ENCODE peak calls at places on chromosomes 11 and 22, in five cellular contexts. P, A, F, E and I are unnamed samples.

GRCh38 chr22:25162561-25162960 is 37.1 kb upstream of the CRYBB3 start:
- DNase-seq in P (no peak), A (no peak), F (no peak), E (no peak), I (no peak)

GRCh38 chr22:36052505-36052941 is 23.9 kb upstream of the RBFOX2 start:
- DNase-seq in P (peak), A (no peak), F (no peak), E (no peak), I (no peak)

GRCh38 chr11:113549611-113550061 is 74.4 kb upstream of the DRD2 start:
- DNase-seq in P (no peak), A (no peak), F (no peak), E (no peak), I (no peak)

GRCh38 chr11:114172871-114173444 is 113.4 kb downstream of the ZBTB16 start:
- DNase-seq in P (no peak), A (no peak), F (no peak), E (no peak), I (no peak)

GRCh38 chr11:100546714-100547113 is 140.4 kb upstream of the ARHGAP42 start:
- DNase-seq in P (peak), A (no peak), F (no peak), E (no peak), I (no peak)

GRCh38 chr11:34633990-34634725 is 13.3 kb downstream of the EHF start:
- DNase-seq in P (no peak), A (no peak), F (no peak), E (no peak), I (no peak)

GRCh38 chr22:39631857-39632256 is 61.3 kb downstream of the CACNA1I start:
- DNase-seq in P (no peak), A (no peak), F (no peak), E (no peak), I (no peak)

GRCh38 chr11:74235121-74235520 is 64.0 kb downstream of the PPME1 start:
- DNase-seq in P (no peak), A (no peak), F (no peak), E (no peak), I (no peak)

GRCh38 chr22:25404556-25404922 is 159.9 kb upstream of the GRK3 start:
- DNase-seq in P (no peak), A (no peak), F (no peak), E (no peak), I (no peak)

GRCh38 chr11:20840341-20840740 is 171.0 kb downstream of the NELL1 start:
- DNase-seq in P (no peak), A (no peak), F (no peak), E (no peak), I (no peak)

GRCh38 chr11:38937709-38938108 is 2339.7 kb upstream of the RAG2 start:
- DNase-seq in P (no peak), A (no peak), F (no peak), E (no peak), I (no peak)

GRCh38 chr11:46657186-46657585 is 39.8 kb downstream of the ATG13 start:
- DNase-seq in P (no peak), A (no peak), F (no peak), E (no peak), I (no peak)

GRCh38 chr22:39204216-39204615 is 40.6 kb downstream of the PDGFB start:
- DNase-seq in P (no peak), A (no peak), F (no peak), E (no peak), I (no peak)

GRCh38 chr11:69209936-69210659 is 54.4 kb downstream of the SMIM38 start:
- DNase-seq in P (no peak), A (no peak), F (no peak), E (peak), I (no peak)